ENCODE peak calls at places on chromosomes 4 and X, in four cellular contexts. C is stimulated activated CD4-positive, alpha-beta T cell treated with anti-CD3 and anti-CD28 coated beads, Interleukin-4, amount 100 ng/mL, for 4 hours; D is endothelial cell; U is A549. T is an unnamed sample.

GRCh38 chr4:99885063-99885664 is 9.1 kb downstream of the LAMTOR3 start:
- DNase-seq in U (peak), C (no peak), D (peak), T (peak)

GRCh38 chrX:100635989-100636320 is 651 bp downstream of the TSPAN6 start:
- DNase-seq in D (no peak), U (no peak), C (no peak), T (no peak)

GRCh38 chr4:1910643-1911042 is 39.5 kb downstream of the NSD2 start:
- DNase-seq in D (peak), U (peak), C (no peak), T (peak)

GRCh38 chrX:48540480-48540879 is 966 bp downstream of the TBC1D25 start:
- DNase-seq in D (no peak), U (no peak), C (no peak), T (peak)

GRCh38 chr4:108535757-108536156 is 84.6 kb upstream of the RPL34 start:
- DNase-seq in C (no peak), D (no peak), U (no peak), T (no peak)

GRCh38 chr4:69999420-69999819 is 3.7 kb downstream of the STATH start:
- DNase-seq in C (no peak), D (no peak), U (no peak), T (no peak)

GRCh38 chr4:180437601-180438000 is 1805.6 kb upstream of the TENM3 start:
- DNase-seq in D (no peak), U (no peak), C (no peak), T (no peak)

GRCh38 chrX:10064736-10065135 is 92.0 kb upstream of the CLCN4 start:
- DNase-seq in D (no peak), U (no peak), C (no peak), T (no peak)

GRCh38 chr4:147765121-147765521 is 33.2 kb downstream of the ARHGAP10 start:
- DNase-seq in C (no peak), U (no peak), D (no peak), T (no peak)

GRCh38 chr4:74133786-74134499 is 24.0 kb upstream of the MTHFD2L start:
- DNase-seq in C (peak), D (peak), U (peak), T (peak)

T was measured in activated CD4-positive, alpha-beta T cell treated with anti-CD3 and anti-CD28 coated beads, Interleukin-2, amount 10 ng/mL, durations not matched to agents 24 days and 14 days.